ENCODE peak calls at places on chromosomes 1 and 21, in seven cellular contexts. C is brain microvascular endothelial cell; R is CD8-positive, alpha-beta T cell; I is coronary artery; K is pancreas; A is spleen; T is cardiac muscle cell. V is an unnamed sample.

GRCh38 chr1:9009438-9010366 is 16.5 kb downstream of the SLC2A7 start:
- DNase-seq in C (peak; percentile 37), R (no peak), I (no peak), K (peak; percentile 68), A (peak; percentile 85), T (peak; percentile 55), V (peak; percentile 54)

GRCh38 chr1:177873238-177873637 is 96.6 kb downstream of the SEC16B start:
- DNase-seq in C (peak; percentile 85), R (no peak), I (no peak), K (no peak), A (no peak), T (no peak), V (no peak)

GRCh38 chr1:245768596-245768995 is 613.8 kb downstream of the KIF26B start:
- DNase-seq in C (no peak), R (no peak), I (no peak), K (no peak), A (no peak), T (no peak), V (no peak)

GRCh38 chr1:216303690-216304089 is 119.6 kb downstream of the USH2A start:
- DNase-seq in C (no peak), R (no peak), I (no peak), K (no peak), A (no peak), T (no peak), V (no peak)

GRCh38 chr1:234613128-234613875 is 3.3 kb upstream of the IRF2BP2 start:
- DNase-seq in C (peak; percentile 65), R (no peak), I (no peak), K (no peak), A (no peak), T (no peak), V (no peak)

GRCh38 chr1:95028954-95029353 is 43.8 kb downstream of the ALG14 start:
- DNase-seq in C (no peak), R (no peak), I (no peak), K (no peak), A (no peak), T (no peak), V (no peak)

GRCh38 chr1:245678866-245679411 is 524.2 kb downstream of the KIF26B start:
- DNase-seq in C (no peak), R (no peak), I (no peak), K (no peak), A (peak; percentile 43), T (no peak), V (no peak)

GRCh38 chr1:55213885-55214213 is 1.3 kb downstream of the USP24 start:
- DNase-seq in C (no peak), R (no peak), I (no peak), K (no peak), A (peak; percentile 79), T (peak; percentile 32), V (peak; percentile 19)

GRCh38 chr1:206445116-206445515 is 25.2 kb upstream of the IKBKE start:
- DNase-seq in C (no peak), R (no peak), I (no peak), K (peak; percentile 68), A (peak; percentile 84), T (no peak), V (no peak)

GRCh38 chr1:154469844-154470417 is 32.1 kb upstream of the TDRD10 start:
- DNase-seq in C (no peak), R (no peak), I (no peak), K (no peak), A (peak; percentile 55), T (no peak), V (no peak)

GRCh38 chr1:21818661-21819060 is 6.6 kb downstream of the LDLRAD2 start:
- DNase-seq in C (no peak), R (no peak), I (no peak), K (no peak), A (peak; percentile 76), T (peak; percentile 35), V (peak; percentile 14)

GRCh38 chr1:201114245-201115131 is 2.3 kb upstream of the CACNA1S start:
- DNase-seq in C (peak; percentile 95), R (peak; percentile 55), I (peak; percentile 92), K (peak; percentile 90), A (peak; percentile 89), T (peak; percentile 94), V (peak; percentile 100)

GRCh38 chr21:37593740-37594471 is 227.3 kb downstream of the DYRK1A start:
- DNase-seq in C (no peak), R (no peak), I (no peak), K (no peak), A (no peak), T (peak; percentile 37), V (no peak)

GRCh38 chr1:58032621-58033073 is 513.9 kb downstream of the OMA1 start:
- DNase-seq in C (no peak), R (no peak), I (no peak), K (no peak), A (no peak), T (no peak), V (no peak)

GRCh38 chr1:157107702-157108101 is 8.1 kb upstream of the ETV3L start:
- DNase-seq in C (no peak), R (no peak), I (no peak), K (peak; percentile 41), A (peak; percentile 57), T (no peak), V (no peak)

GRCh38 chr1:111412839-111413238 is 14.7 kb downstream of the OVGP1 start:
- DNase-seq in C (no peak), R (no peak), I (no peak), K (no peak), A (no peak), T (no peak), V (no peak)

GRCh38 chr1:27117733-27118439 is 37.0 kb downstream of the SLC9A1 start:
- DNase-seq in C (peak; percentile 11), R (no peak), I (no peak), K (no peak), A (no peak), T (no peak), V (peak; percentile 51)
- H3K4me3 ChIP-seq in C (no peak overlapping the region), R (no peak overlapping the region), I (no peak overlapping the region), K (no peak overlapping the region), A (no peak overlapping the region), T (no peak overlapping the region), V (no peak overlapping the region)

GRCh38 chr1:31798086-31798432 is 17.8 kb downstream of the SPOCD1 start:
- DNase-seq in C (no peak), R (no peak), I (no peak), K (peak; percentile 39), A (peak; percentile 63), T (no peak), V (peak; percentile 16)
- H3K27ac ChIP-seq in C (peak overlapping the region; percentile 60), R (no peak overlapping the region), I (no peak overlapping the region), K (no peak overlapping the region), A (no peak overlapping the region), T (no peak overlapping the region), V (peak overlapping the region; percentile 32)

GRCh38 chr1:81949421-81949820 is 148.7 kb downstream of the ADGRL2 start:
- DNase-seq in C (no peak), R (no peak), I (no peak), K (no peak), A (no peak), T (no peak), V (no peak)
- H3K4me3 ChIP-seq in C (no peak overlapping the region), R (no peak overlapping the region), I (no peak overlapping the region), K (no peak overlapping the region), A (no peak overlapping the region), T (no peak overlapping the region), V (no peak overlapping the region)

GRCh38 chr1:1161078-1161682 is 12.5 kb upstream of the TTLL10 start:
- DNase-seq in C (no peak), R (no peak), I (no peak), K (no peak), A (no peak), T (no peak), V (no peak)

GRCh38 chr1:1162597-1163537 is 10.8 kb upstream of the TTLL10 start:
- DNase-seq in C (no peak), R (no peak), I (no peak), K (peak; percentile 91), A (no peak), T (no peak), V (no peak)

GRCh38 chr1:1163538-1164070 is 10.1 kb upstream of the TTLL10 start:
- DNase-seq in C (no peak), R (no peak), I (no peak), K (no peak), A (no peak), T (no peak), V (no peak)

GRCh38 chr1:1160281-1160930 is 13.3 kb upstream of the TTLL10 start:
- DNase-seq in C (no peak), R (no peak), I (no peak), K (no peak), A (no peak), T (no peak), V (no peak)

GRCh38 chr1:1161683-1162079 is 12.0 kb upstream of the TTLL10 start:
- DNase-seq in C (no peak), R (no peak), I (no peak), K (no peak), A (no peak), T (no peak), V (no peak)
- H3K27ac ChIP-seq in C (no peak overlapping the region), R (no peak overlapping the region), I (no peak overlapping the region), K (no peak overlapping the region), A (no peak overlapping the region), T (no peak overlapping the region), V (no peak overlapping the region)

GRCh38 chr1:150516050-150516591 is 569 bp downstream of the FALEC start:
- DNase-seq in C (no peak), R (no peak), I (no peak), K (no peak), A (peak; percentile 70), T (no peak), V (no peak)
- H3K4me3 ChIP-seq in C (peak overlapping the region; percentile 70), R (peak overlapping the region; percentile 89), I (peak overlapping the region; percentile 83), K (peak overlapping the region; percentile 42), A (peak overlapping the region; percentile 65), T (peak overlapping the region; percentile 43), V (peak overlapping the region; percentile 56)

DNA sequence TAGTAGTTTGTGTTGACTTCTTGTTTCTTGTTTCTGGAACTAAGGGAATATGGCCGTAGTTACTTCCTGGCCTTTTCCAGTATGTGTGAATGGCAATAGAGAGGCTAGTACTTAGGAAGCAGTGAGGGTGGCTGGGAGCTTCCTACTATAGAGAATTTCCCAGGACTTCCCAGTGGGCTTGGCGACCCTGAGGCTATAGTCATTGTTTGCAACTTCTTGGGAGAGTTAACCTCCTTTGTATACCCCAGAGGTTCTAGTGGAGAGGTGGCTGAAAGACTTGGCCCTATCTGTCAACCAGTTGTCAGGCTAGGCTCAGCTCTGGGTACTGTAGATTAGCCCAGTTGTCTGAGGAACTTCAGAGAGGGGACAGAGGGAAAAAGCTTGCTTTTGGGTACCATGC is 15.6 kb downstream of the RAD54L start:
- DNase-seq in C (no peak), R (no peak), I (no peak), K (no peak), A (no peak), T (no peak), V (no peak)
- H3K27ac ChIP-seq in C (no peak overlapping the region), R (no peak overlapping the region), I (no peak overlapping the region), K (no peak overlapping the region), A (no peak overlapping the region), T (no peak overlapping the region), V (no peak overlapping the region)

V was measured in WERI-Rb-1.